ENCODE peak calls at places on chromosomes 4 and X, in five cellular contexts. Z is breast epithelium, E is cardiac muscle cell, W is GM20000, B is GM06990. X is an unnamed sample.

GRCh38 chr4:140300271-140300970 is 73.0 kb upstream of the SCOC start:
- DNase-seq in Z (peak; percentile 19), E (peak; percentile 62), W (no peak), B (no peak), X (no peak)

GRCh38 chr4:80831383-80832361 is 198.8 kb upstream of the BMP3 start:
- DNase-seq in Z (no peak), E (no peak), W (no peak), B (no peak), X (no peak)

GRCh38 chr4:81343536-81343935 is 128.2 kb downstream of the RASGEF1B start:
- DNase-seq in Z (no peak), E (no peak), W (no peak), B (no peak), X (no peak)

GRCh38 chrX:84320606-84321005 is 132.6 kb upstream of the RPS6KA6 start:
- DNase-seq in Z (no peak), E (no peak), W (no peak), B (no peak), X (no peak)

GRCh38 chr4:110164856-110165255 is 33.6 kb downstream of the ELOVL6 start:
- DNase-seq in Z (no peak), E (no peak), W (no peak), B (no peak), X (no peak)

GRCh38 chr4:77286906-77287305 is 129.9 kb downstream of the CCNG2 start:
- DNase-seq in Z (no peak), E (no peak), W (no peak), B (no peak), X (no peak)

GRCh38 chr4:141643557-141643956 is 7.2 kb downstream of the IL15 start:
- DNase-seq in Z (no peak), E (no peak), W (peak; percentile 25), B (no peak), X (peak; percentile 28)

GRCh38 chr4:73860884-73861283 is 7.8 kb downstream of the PF4V1 start:
- DNase-seq in Z (no peak), E (no peak), W (no peak), B (no peak), X (no peak)

GRCh38 chr4:78645853-78646757 is 94.5 kb downstream of the ANXA3 start:
- DNase-seq in Z (peak; percentile 89), E (peak; percentile 97), W (no peak), B (no peak), X (no peak)

GRCh38 chrX:4944767-4945166 is 1231.3 kb upstream of the PRKX start:
- DNase-seq in Z (no peak), E (no peak), W (no peak), B (no peak), X (no peak)

GRCh38 chr4:101711590-101712255 is 78.8 kb upstream of the BANK1 start:
- DNase-seq in Z (no peak), E (no peak), W (no peak), B (no peak), X (no peak)

GRCh38 chr4:161936625-161937133 is 227.1 kb downstream of the FSTL5 start:
- DNase-seq in Z (no peak), E (peak; percentile 50), W (no peak), B (no peak), X (no peak)

GRCh38 chr4:8164194-8164565 is 5.6 kb upstream of the ABLIM2 start:
- DNase-seq in Z (no peak), E (no peak), W (no peak), B (no peak), X (no peak)

GRCh38 chr4:156933633-156934258 is 37.9 kb downstream of the PDGFC start:
- DNase-seq in Z (no peak), E (peak; percentile 52), W (no peak), B (no peak), X (no peak)

GRCh38 chr4:70269674-70270073 is 27.3 kb downstream of the CSN3 start:
- DNase-seq in Z (no peak), E (peak; percentile 16), W (no peak), B (no peak), X (peak; percentile 3)
- TF ChIP-seq CTCF in Z (no peak), E (peak; percentile 17), W (no peak), B (peak; percentile 25), X (peak; percentile 9)

GRCh38 chr4:125243835-125244397 is 70.8 kb upstream of the FAT4 start:
- DNase-seq in Z (no peak), E (peak; percentile 8), W (no peak), B (no peak), X (no peak)

DNA sequence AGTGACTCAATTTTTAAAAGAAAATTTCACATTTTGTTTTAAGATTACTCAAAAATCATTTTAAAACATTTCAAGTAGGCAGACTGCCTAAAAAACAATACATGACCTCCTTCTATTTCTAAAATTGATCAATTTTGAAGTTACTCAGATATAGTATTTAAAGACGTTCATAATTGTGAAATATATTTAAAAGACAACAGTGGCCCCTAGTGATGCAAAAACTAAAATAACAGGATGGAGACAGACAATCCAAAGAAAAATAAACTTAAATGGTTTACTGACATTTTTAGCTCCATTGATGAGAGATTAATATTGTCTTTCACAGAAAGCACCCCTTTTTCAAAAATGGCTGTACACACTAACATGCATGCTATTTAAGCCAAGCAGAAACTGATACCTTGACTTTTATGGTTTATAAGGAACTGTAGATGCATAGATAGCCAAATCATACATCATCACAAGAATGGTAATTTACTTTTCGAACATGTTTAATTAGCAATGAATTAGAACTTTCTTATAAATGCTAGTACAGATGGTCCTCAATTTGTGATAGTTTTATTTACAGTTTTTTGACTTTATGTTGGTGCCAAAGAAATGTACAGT is 69.8 kb upstream of the FAT4 start:
- DNase-seq in Z (no peak), E (peak; percentile 57), W (no peak), B (no peak), X (no peak)
- TF ChIP-seq CTCF in Z (peak; percentile 38), E (peak; percentile 42), W (no peak), B (no peak), X (no peak)

DNA sequence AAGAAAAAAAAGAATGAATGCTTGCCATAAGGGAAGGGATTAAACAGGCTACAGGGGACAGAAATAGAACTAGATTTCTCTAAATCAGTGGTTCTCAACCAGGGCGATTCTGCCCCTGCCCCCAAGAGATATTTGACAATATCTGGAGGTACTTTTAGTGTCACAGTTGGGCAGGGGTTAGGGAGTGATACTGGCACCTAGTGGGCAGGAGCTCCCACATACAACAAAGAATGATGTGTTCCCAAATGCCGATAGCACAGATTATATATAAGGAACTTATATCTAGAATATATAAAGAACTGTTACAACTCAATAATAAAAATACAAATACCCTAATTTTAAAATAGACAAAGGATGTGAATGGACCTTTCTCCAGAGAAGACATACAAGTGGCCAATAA is 14.7 kb downstream of the S100G start:
- DNase-seq in Z (no peak), E (no peak), W (no peak), B (no peak), X (no peak)
- TF ChIP-seq CTCF in Z (no peak), E (no peak), W (no peak), B (peak; percentile 19), X (no peak)

DNA sequence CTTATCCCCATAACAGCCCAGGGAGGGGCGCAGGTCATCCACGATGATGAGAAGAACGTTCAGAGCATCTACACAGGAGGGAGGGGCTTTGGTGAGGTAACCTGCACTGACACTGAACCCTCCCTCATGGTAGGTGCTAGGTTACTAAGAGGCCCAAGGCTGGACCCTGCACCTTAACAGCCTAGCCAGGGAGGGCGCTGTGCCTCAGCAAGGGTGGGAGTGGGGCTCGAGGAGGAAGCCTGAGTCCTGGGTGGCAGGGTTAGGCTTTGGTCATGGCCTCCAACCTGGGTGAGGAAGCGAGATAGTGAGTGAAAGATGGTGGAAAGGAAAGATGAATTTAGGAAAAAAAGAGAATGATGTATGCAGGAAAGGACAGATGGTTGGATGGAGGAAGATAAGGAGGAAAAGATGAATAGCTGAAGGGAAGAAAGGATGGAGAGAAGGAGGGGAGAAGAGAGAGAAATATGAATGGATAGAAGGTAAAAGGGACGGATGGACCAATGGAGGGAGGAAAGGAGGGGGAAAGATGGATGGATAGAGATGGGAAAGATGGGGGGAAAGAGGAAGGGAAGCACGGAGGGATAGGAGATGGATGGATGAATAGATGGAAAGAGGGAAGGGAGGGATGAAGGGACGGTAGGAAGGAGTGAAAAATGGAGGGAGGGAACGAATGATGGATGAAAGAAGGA is 736 bp downstream of the IDS start:
- DNase-seq in Z (no peak), E (no peak), W (peak; percentile 59), B (peak; percentile 62), X (peak; percentile 57)
- TF ChIP-seq CTCF in Z (no peak), E (peak; percentile 9), W (peak; percentile 57), B (peak; percentile 62), X (peak; percentile 62)

GRCh38 chrX:17009856-17010650 is 63.6 kb downstream of the REPS2 start:
- DNase-seq in Z (no peak), E (no peak), W (no peak), B (no peak), X (no peak)

GRCh38 chrX:17005712-17006372 is 59.4 kb downstream of the REPS2 start:
- DNase-seq in Z (no peak), E (peak; percentile 51), W (no peak), B (no peak), X (no peak)

DNA sequence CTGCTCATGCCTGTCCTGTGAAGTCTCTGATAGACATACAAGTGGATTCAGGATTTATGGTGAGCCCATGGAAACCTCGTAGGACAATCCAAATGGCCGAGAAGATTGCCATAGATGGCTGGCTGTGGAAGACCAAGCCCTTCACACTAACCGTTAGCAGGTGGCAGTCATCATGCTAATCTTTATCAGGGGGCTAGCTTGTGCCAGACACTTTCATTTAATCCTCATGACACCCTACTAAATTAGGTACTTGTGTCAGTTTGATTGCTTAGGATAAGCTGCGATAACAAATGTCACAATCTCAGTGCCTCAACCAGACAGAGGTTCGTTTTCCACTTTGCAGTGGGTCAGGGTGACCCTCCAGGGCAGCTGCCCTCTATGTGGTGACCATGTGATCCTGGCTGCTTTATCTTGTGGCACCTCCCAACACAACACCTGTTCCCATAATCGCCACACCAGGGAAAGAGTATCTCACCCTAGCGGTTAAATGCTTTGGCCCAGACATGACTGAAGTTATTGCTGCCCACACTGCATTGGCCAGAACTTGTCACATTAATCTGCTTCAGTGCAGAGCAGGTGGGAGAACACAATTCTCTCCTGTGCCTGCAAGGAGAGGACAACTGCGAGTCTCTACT is 60.8 kb downstream of the REPS2 start:
- DNase-seq in Z (no peak), E (peak; percentile 34), W (peak; percentile 6), B (no peak), X (peak; percentile 34)
- TF ChIP-seq CTCF in Z (no peak), E (peak; percentile 33), W (peak; percentile 23), B (peak; percentile 28), X (peak; percentile 42)

GRCh38 chr4:91965166-91965565 is 338.6 kb upstream of the GRID2 start:
- DNase-seq in Z (no peak), E (peak; percentile 5), W (no peak), B (no peak), X (no peak)
- TF ChIP-seq CTCF in Z (no peak), E (peak; percentile 21), W (no peak), B (no peak), X (no peak)